ENCODE peak calls at places on chromosomes 13 and 19, in ten cellular contexts. D is uterus; Q is effector memory CD4-positive, alpha-beta T cell; G is left ventricle myocardium inferior; Y is CD4-positive, alpha-beta memory T cell; O is transverse colon; S is hepatocyte; U is iPS DF 6.9; H is left lung; V is CD8-positive, alpha-beta memory T cell. P is an unnamed sample. For H3K4me1, H3K27me3 and H3K9me3, the result is how much of the 10 kb centered on the place peaks cover.

GRCh38 chr13:43573361-43573740 is 213.4 kb downstream of the ENOX1 start:
- DNase-seq in Y (no peak), D (no peak), S (no peak), G (no peak), H (no peak), U (no peak), Q (no peak), O (no peak), V (no peak), P (no peak)

GRCh38 chr13:77514336-77514726 is 21.2 kb upstream of the SCEL start:
- DNase-seq in S (no peak), O (no peak), U (no peak), V (no peak), Q (no peak), G (no peak), D (no peak), H (no peak), Y (no peak), P (no peak)

GRCh38 chr13:65594255-65594654 is 1635.9 kb downstream of the PCDH9 start:
- DNase-seq in D (no peak), Q (no peak), S (no peak), O (no peak), G (no peak), V (no peak), Y (no peak), H (no peak), U (no peak), P (no peak)

GRCh38 chr13:43227721-43228120 is 204.3 kb downstream of the DNAJC15 start:
- DNase-seq in Y (no peak), H (no peak), O (no peak), S (no peak), Q (no peak), U (no peak), V (no peak), G (no peak), D (no peak), P (no peak)

GRCh38 chr19:11013771-11014170 is 52.9 kb downstream of the SMARCA4 start:
- DNase-seq in O (no peak), Y (no peak), S (no peak), H (no peak), D (no peak), U (no peak), Q (no peak), G (no peak), V (no peak), P (no peak)

GRCh38 chr13:34044660-34045080 is 226.7 kb downstream of the RFC3 start:
- DNase-seq in V (no peak), D (no peak), Q (no peak), U (no peak), Y (no peak), O (no peak), S (no peak), H (no peak), G (no peak), P (no peak)

GRCh38 chr13:20566424-20566916 is 487 bp upstream of the IFT88 start:
- DNase-seq in S (peak), O (peak), V (no peak), D (peak), Q (no peak), Y (no peak), H (no peak), U (peak), G (no peak), P (no peak)

GRCh38 chr19:16334421-16334820 is 9.8 kb downstream of the KLF2 start:
- DNase-seq in Y (no peak), U (no peak), Q (no peak), O (no peak), V (no peak), S (no peak), D (no peak), G (no peak), H (no peak), P (no peak)

GRCh38 chr19:27896091-27896490 is 1316.9 kb downstream of the UQCRFS1 start:
- DNase-seq in H (no peak), S (no peak), Q (no peak), D (no peak), V (no peak), G (no peak), O (no peak), Y (no peak), U (no peak), P (no peak)

GRCh38 chr13:75357576-75358295 is 124.2 kb downstream of the TBC1D4 start:
- DNase-seq in D (no peak), H (no peak), U (peak), O (no peak), G (no peak), V (peak), Q (peak), S (peak), Y (peak), P (peak)

GRCh38 chr13:40164137-40164536 is 502.3 kb downstream of the FOXO1 start:
- DNase-seq in G (no peak), Q (no peak), V (no peak), U (no peak), O (no peak), Y (no peak), H (no peak), D (no peak), S (peak), P (no peak)

GRCh38 chr19:32022044-32022945 is 323.1 kb upstream of the ZNF507 start:
- DNase-seq in S (no peak), U (no peak), V (no peak), H (no peak), D (no peak), Y (no peak), O (no peak), Q (no peak), G (no peak), P (no peak)

GRCh38 chr19:29805026-29805925 is 6.5 kb upstream of the CCNE1 start:
- DNase-seq in S (no peak), Q (no peak), V (no peak), D (no peak), Y (no peak), O (no peak), U (no peak), H (no peak), G (no peak), P (no peak)

GRCh38 chr13:44822291-44822690 is 167.0 kb downstream of the NUFIP1 start:
- DNase-seq in Y (no peak), O (no peak), G (no peak), S (no peak), H (no peak), D (no peak), U (no peak), Q (no peak), V (no peak), P (no peak)

GRCh38 chr13:46603165-46603603 is 50.2 kb downstream of the LRCH1 start:
- DNase-seq in U (no peak), Q (no peak), O (no peak), D (no peak), V (no peak), S (no peak), Y (no peak), H (no peak), G (no peak), P (no peak)

GRCh38 chr13:30774214-30774730 is 38.9 kb downstream of the ALOX5AP start:
- DNase-seq in Y (peak), D (no peak), S (no peak), U (no peak), O (no peak), V (peak), Q (no peak), H (no peak), G (no peak), P (no peak)

GRCh38 chr13:94825507-94825906 is 113.2 kb upstream of the SOX21 start:
- DNase-seq in H (no peak), O (peak), Q (no peak), S (peak), V (no peak), G (peak), Y (no peak), U (peak), D (peak), P (no peak)

GRCh38 chr13:91406619-91407018 is 8.2 kb downstream of the GPC5 start:
- DNase-seq in Q (no peak), H (no peak), V (no peak), Y (peak), G (no peak), S (peak), U (peak), O (no peak), D (no peak), P (peak)

GRCh38 chr13:44243198-44243852 is 130.3 kb upstream of the SERP2 start:
- DNase-seq in D (peak), Q (no peak), H (no peak), Y (no peak), G (no peak), S (peak), V (no peak), U (peak), O (peak), P (no peak)

GRCh38 chr13:90838561-90838960 is 508.9 kb upstream of the MIR17HG start:
- DNase-seq in V (no peak), H (no peak), G (no peak), D (no peak), O (no peak), Y (no peak), U (no peak), S (no peak), Q (no peak), P (no peak)

GRCh38 chr13:39461685-39462266 is 141.2 kb downstream of the LHFPL6 start:
- DNase-seq in V (no peak), G (no peak), H (no peak), D (no peak), O (no peak), U (no peak), Y (no peak), Q (no peak), S (no peak), P (no peak)

GRCh38 chr13:50701469-50701868 is 142.0 kb downstream of the DLEU7 start:
- DNase-seq in H (no peak), O (no peak), U (no peak), G (no peak), V (no peak), S (no peak), Y (no peak), D (no peak), Q (no peak), P (no peak)

GRCh38 chr19:23774156-23774971 is 15.7 kb upstream of the ZNF681 start:
- DNase-seq in Y (no peak), H (no peak), V (no peak), D (no peak), U (no peak), S (peak), Q (no peak), O (no peak), G (no peak), P (no peak)

GRCh38 chr13:48410199-48410598 is 2.7 kb downstream of the LPAR6 start:
- DNase-seq in Q (no peak), V (no peak), H (no peak), G (no peak), O (no peak), S (no peak), U (no peak), Y (peak), D (no peak), P (peak)

GRCh38 chr13:45707701-45708100 is 5.6 kb downstream of the CBY2 start:
- DNase-seq in G (no peak), S (no peak), Y (no peak), Q (no peak), H (no peak), U (no peak), V (no peak), O (no peak), D (no peak), P (no peak)

GRCh38 chr13:110819203-110820014 is 95.5 kb downstream of the ANKRD10 start:
- DNase-seq in Q (peak), Y (peak), V (peak), H (peak), G (peak), U (peak), D (peak), S (peak), O (peak), P (peak)

GRCh38 chr13:42970824-42971669 is 21.0 kb downstream of the EPSTI1 start:
- DNase-seq in S (peak), Q (no peak), D (no peak), Y (peak), H (no peak), O (peak), G (no peak), V (peak), U (no peak), P (peak)

GRCh38 chr19:31349160-31349881 is at the start of gene TSHZ3:
- DNase-seq in U (no peak), Y (peak), Q (no peak), H (peak), O (peak), V (peak), D (peak), G (peak), S (peak), P (peak)

GRCh38 chr19:49425178-49425577 is at the start of gene GFY:
- DNase-seq in S (no peak), Y (no peak), O (no peak), H (no peak), V (no peak), Q (no peak), U (no peak), D (no peak), G (no peak), P (no peak)

GRCh38 chr19:14375055-14375581 is 6.1 kb upstream of the ADGRE5 start:
- DNase-seq in D (peak), S (no peak), G (peak), V (peak), H (peak), O (peak), U (no peak), Q (peak), Y (peak), P (peak)

GRCh38 chr19:13430790-13431582 is 75.3 kb downstream of the CACNA1A start:
- DNase-seq in G (peak), V (peak), U (no peak), H (no peak), Y (peak), S (peak), O (peak), Q (peak), D (no peak), P (peak)

GRCh38 chr13:43522788-43523187 is 264.0 kb downstream of the ENOX1 start:
- DNase-seq in S (no peak), G (no peak), O (no peak), V (no peak), Q (no peak), H (no peak), U (no peak), D (no peak), Y (no peak), P (no peak)

GRCh38 chr19:40314646-40315045 is 29.5 kb upstream of the AKT2 start:
- DNase-seq in H (no peak), O (no peak), S (no peak), V (no peak), U (no peak), D (no peak), G (no peak), Q (no peak), Y (no peak), P (no peak)

GRCh38 chr13:27353166-27353583 is 71.2 kb upstream of the GTF3A start:
- DNase-seq in V (no peak), D (no peak), G (no peak), Q (no peak), S (peak), H (no peak), Y (peak), U (no peak), O (no peak), P (no peak)

GRCh38 chr13:48072304-48072703 is 22.6 kb downstream of the MED4 start:
- DNase-seq in V (no peak), O (no peak), D (no peak), G (no peak), Q (no peak), S (no peak), Y (no peak), H (no peak), U (no peak), P (no peak)

GRCh38 chr19:49581007-49581508 is at the start of gene PRRG2:
- DNase-seq in U (no peak), D (no peak), G (no peak), V (no peak), H (peak), Q (no peak), O (peak), Y (no peak), S (peak), P (no peak)

GRCh38 chr19:7823902-7824301 is 6.1 kb upstream of the EVI5L start:
- DNase-seq in G (no peak), H (no peak), Q (no peak), Y (no peak), U (no peak), S (no peak), O (no peak), V (no peak), D (no peak), P (no peak)

GRCh38 chr19:54704928-54705327 is 19.3 kb upstream of the KIR3DL3 start:
- DNase-seq in U (no peak), S (no peak), Q (no peak), V (no peak), H (no peak), D (no peak), O (no peak), Y (no peak), G (no peak), P (no peak)

DNA sequence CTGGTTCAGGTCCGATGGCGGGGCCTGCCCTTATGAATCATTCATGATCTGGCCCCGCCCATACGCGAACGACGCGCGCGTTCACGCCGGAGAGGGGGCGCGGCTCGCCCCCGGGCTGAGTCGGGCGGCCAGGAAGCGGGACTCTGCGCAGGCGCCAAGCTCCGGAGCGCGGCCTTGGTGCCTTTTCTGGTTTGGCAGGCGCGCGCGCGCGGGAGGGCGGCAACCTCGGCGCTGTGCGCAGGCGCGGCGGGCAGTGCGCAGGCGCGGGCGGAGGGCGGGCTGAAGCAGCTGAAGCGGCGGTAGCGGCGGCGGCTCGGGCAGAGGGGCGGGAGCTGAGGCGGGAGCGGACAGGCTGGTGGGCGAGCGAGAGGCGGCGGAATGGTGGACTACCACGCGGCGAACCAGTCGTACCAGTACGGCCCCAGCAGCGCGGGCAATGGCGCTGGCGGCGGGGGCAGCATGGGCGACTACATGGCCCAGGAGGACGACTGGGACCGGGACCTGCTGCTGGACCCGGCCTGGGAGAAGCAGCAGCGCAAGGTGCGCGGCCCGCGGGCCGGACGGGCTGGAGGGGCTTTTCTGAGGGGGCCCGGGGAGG is at the start of gene ACTN4:
- DNase-seq in S (peak), O (peak), Y (peak), G (peak), U (peak), D (peak), V (peak), Q (peak), H (peak), P (peak)
- H3K4me1 ChIP-seq in S (under half), O (under half), Y (under half), G (half or more), U (under half), D (under half), V (under half), Q (under half), H (under half), P (under half)

GRCh38 chr19:374183-374885 is 29.7 kb upstream of the MIER2 start:
- DNase-seq in Q (no peak), V (no peak), S (no peak), O (no peak), U (no peak), H (no peak), G (no peak), Y (no peak), D (no peak), P (no peak)
- H3K27me3 ChIP-seq in Q (under half), V (under half), S (under half), O (under half), U (under half), H (under half), G (half or more), Y (under half), D (under half), P (under half)

DNA sequence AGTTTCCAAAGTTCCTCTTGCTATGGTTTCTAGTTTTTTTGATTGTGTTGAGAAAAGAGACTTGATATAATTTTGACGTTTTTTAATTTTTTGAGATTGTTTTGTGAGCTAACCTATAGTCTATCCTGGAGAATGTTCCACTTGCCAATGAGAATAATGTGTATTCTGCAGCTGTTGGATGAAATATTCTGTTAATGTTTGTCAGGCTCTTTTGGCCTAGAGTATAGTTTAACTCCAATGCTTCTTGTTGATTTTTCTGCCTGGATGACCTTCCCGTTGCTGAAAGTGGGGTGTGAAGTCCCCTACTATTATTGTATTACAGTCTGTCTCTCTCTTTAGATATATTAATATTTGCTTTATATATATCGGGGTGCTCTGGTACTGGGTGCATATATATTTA is 40.0 kb downstream of the RASA3 start:
- DNase-seq in Q (no peak), O (no peak), U (no peak), D (no peak), S (no peak), H (no peak), Y (no peak), G (no peak), V (no peak), P (no peak)
- H3K9me3 ChIP-seq in Q (under half), O (under half), U (under half), D (under half), S (under half), H (under half), Y (under half), G (under half), V (under half), P (under half)

GRCh38 chr19:41328157-41328817 is 18.3 kb downstream of the CCDC97 start:
- DNase-seq in H (no peak), Q (no peak), V (no peak), D (no peak), G (no peak), Y (no peak), O (no peak), S (no peak), U (no peak), P (no peak)
- H3K4me1 ChIP-seq in H (under half), Q (half or more), V (half or more), D (under half), G (half or more), Y (half or more), O (under half), S (under half), U (under half), P (half or more)

GRCh38 chr19:45342911-45343310 is 2.4 kb downstream of the KLC3 start:
- DNase-seq in H (no peak), Q (no peak), O (no peak), D (no peak), G (no peak), Y (no peak), S (no peak), V (no peak), U (no peak), P (no peak)

GRCh38 chr19:45340232-45340898 is at the start of gene KLC3:
- DNase-seq in V (no peak), H (peak), G (no peak), Q (peak), O (peak), D (no peak), S (peak), Y (peak), U (no peak), P (peak)

GRCh38 chr19:45340899-45341453 is 426 bp downstream of the KLC3 start:
- DNase-seq in G (no peak), S (no peak), V (no peak), Q (no peak), U (no peak), H (no peak), Y (no peak), D (no peak), O (no peak), P (no peak)

GRCh38 chr19:45336696-45337251 is 3.8 kb upstream of the KLC3 start:
- DNase-seq in U (no peak), G (no peak), Y (no peak), V (no peak), O (no peak), S (no peak), H (no peak), Q (no peak), D (no peak), P (no peak)

GRCh38 chr19:45339629-45340028 is 921 bp upstream of the KLC3 start:
- DNase-seq in S (no peak), H (no peak), D (no peak), Y (no peak), G (no peak), O (no peak), U (no peak), V (no peak), Q (no peak), P (no peak)
- H3K27me3 ChIP-seq in S (under half), H (under half), D (under half), Y (under half), G (under half), O (half or more), U (under half), V (under half), Q (under half), P (under half)

GRCh38 chr19:9667898-9668297 is 7.0 kb downstream of the ZNF562 start:
- DNase-seq in V (no peak), U (no peak), H (no peak), G (no peak), S (no peak), O (no peak), Q (no peak), D (no peak), Y (no peak), P (no peak)
- H3K9me3 ChIP-seq in V (under half), U (under half), H (under half), G (half or more), S (under half), O (under half), Q (under half), D (under half), Y (under half), P (half or more)

GRCh38 chr13:97279079-97279411 is 56.9 kb downstream of the MBNL2 start:
- DNase-seq in O (no peak), S (no peak), D (no peak), G (no peak), U (no peak), Y (no peak), H (no peak), Q (no peak), V (no peak), P (no peak)
- H3K4me1 ChIP-seq in O (under half), S (half or more), D (under half), G (half or more), U (under half), Y (under half), H (under half), Q (under half), V (under half), P (under half)

GRCh38 chr19:6127716-6128335 is 7.6 kb upstream of the ACSBG2 start:
- DNase-seq in G (no peak), Q (no peak), D (no peak), H (no peak), Y (no peak), O (no peak), V (no peak), U (no peak), S (no peak), P (no peak)
- H3K27me3 ChIP-seq in G (under half), Q (under half), D (under half), H (under half), Y (under half), O (under half), V (under half), U (under half), S (under half), P (under half)